ENCODE peak calls at places on chromosomes 3 and 15, in six cellular contexts. R, H, Q, K, V and M are unnamed samples.

GRCh38 chr3:39137435-39137936 is 15.9 kb downstream of the CSRNP1 start:
- DNase-seq in Q (no peak), H (no peak), V (no peak), R (no peak), K (no peak), M (no peak)

GRCh38 chr3:169634618-169635236 is 28.8 kb downstream of the MECOM start:
- DNase-seq in K (no peak), V (no peak), Q (no peak), H (peak; percentile 31), R (no peak), M (no peak)

GRCh38 chr15:68389936-68390790 is 41.8 kb downstream of the ITGA11 start:
- DNase-seq in H (no peak), R (no peak), V (peak; percentile 6), Q (peak; percentile 11), K (peak; percentile 68), M (peak; percentile 72)

GRCh38 chr3:188915137-188915536 is 256.6 kb upstream of the TPRG1 start:
- DNase-seq in Q (no peak), K (no peak), V (no peak), R (no peak), H (no peak), M (no peak)

GRCh38 chr3:118838871-118839270 is 195.8 kb downstream of the IGSF11 start:
- DNase-seq in V (no peak), R (no peak), Q (no peak), K (no peak), H (no peak), M (no peak)

GRCh38 chr3:138686771-138687221 is 78.2 kb downstream of the FAIM start:
- DNase-seq in R (no peak), K (no peak), V (no peak), H (peak; percentile 60), Q (no peak), M (no peak)

GRCh38 chr15:82093774-82094211 is 48.0 kb upstream of the MEX3B start:
- DNase-seq in H (no peak), V (no peak), Q (no peak), K (no peak), R (no peak), M (no peak)

GRCh38 chr15:57133127-57133968 is 214.9 kb downstream of the TCF12 start:
- DNase-seq in R (no peak), K (no peak), V (no peak), Q (no peak), H (peak; percentile 79), M (no peak)

GRCh38 chr15:97545799-97546198 is 414.7 kb upstream of the ARRDC4 start:
- DNase-seq in H (no peak), K (no peak), Q (no peak), V (no peak), R (no peak), M (no peak)

GRCh38 chr15:93418566-93418965 is 329.6 kb upstream of the RGMA start:
- DNase-seq in H (no peak), K (no peak), Q (no peak), R (no peak), V (no peak), M (no peak)

GRCh38 chr15:26102365-26102764 is 239.2 kb upstream of the ATP10A start:
- DNase-seq in Q (no peak), K (no peak), H (no peak), R (no peak), V (no peak), M (no peak)

GRCh38 chr3:45127130-45127822 is 18.9 kb downstream of the CDCP1 start:
- DNase-seq in Q (no peak), K (no peak), R (no peak), V (no peak), H (no peak), M (no peak)

GRCh38 chr3:157119369-157119951 is 40.5 kb downstream of the CCNL1 start:
- DNase-seq in V (no peak), K (no peak), Q (no peak), H (peak; percentile 85), R (no peak), M (no peak)

GRCh38 chr3:169822091-169822490 is 9.4 kb upstream of the LRRC34 start:
- DNase-seq in V (no peak), Q (no peak), R (no peak), K (no peak), H (no peak), M (no peak)

GRCh38 chr3:183829466-183829865 is 4.1 kb upstream of the MAP6D1 start:
- DNase-seq in V (no peak), Q (no peak), H (no peak), K (no peak), R (no peak), M (no peak)

GRCh38 chr3:7226393-7226792 is 365.5 kb downstream of the GRM7 start:
- DNase-seq in H (no peak), V (no peak), R (no peak), K (no peak), Q (no peak), M (no peak)

GRCh38 chr3:164155386-164155785 is 922.9 kb downstream of the SI start:
- DNase-seq in Q (no peak), K (no peak), V (no peak), H (no peak), R (no peak), M (no peak)

GRCh38 chr3:11637901-11638668 is 5.6 kb downstream of the VGLL4 start:
- DNase-seq in Q (no peak), H (no peak), V (no peak), R (no peak), K (peak; percentile 57), M (no peak)

GRCh38 chr3:43754316-43754715 is 63.6 kb downstream of the ABHD5 start:
- DNase-seq in Q (no peak), H (no peak), R (no peak), K (no peak), V (no peak), M (no peak)

GRCh38 chr3:146189519-146190173 is 28.7 kb upstream of the PLOD2 start:
- DNase-seq in R (no peak), Q (no peak), H (peak; percentile 27), K (no peak), V (peak; percentile 22), M (no peak)

GRCh38 chr3:197752107-197752506 is 2.4 kb downstream of the FYTTD1 start:
- DNase-seq in H (no peak), R (no peak), Q (no peak), V (no peak), K (no peak), M (no peak)

GRCh38 chr3:18774319-18774877 is 349.3 kb upstream of the SATB1 start:
- DNase-seq in Q (no peak), R (no peak), K (no peak), H (no peak), V (no peak), M (no peak)

GRCh38 chr3:63706321-63707085 is 54.0 kb downstream of the SNTN start:
- DNase-seq in Q (no peak), V (no peak), K (no peak), R (no peak), H (no peak), M (no peak)

GRCh38 chr3:52247455-52248164 is 2.1 kb downstream of the PPM1M start:
- DNase-seq in Q (no peak), K (no peak), H (no peak), V (no peak), R (no peak), M (no peak)

GRCh38 chr3:141228385-141228784 is 3.2 kb upstream of the PXYLP1 start:
- DNase-seq in H (no peak), Q (no peak), K (no peak), R (no peak), V (no peak), M (no peak)

GRCh38 chr3:57421336-57421735 is 122.8 kb downstream of the DNAH12 start:
- DNase-seq in V (no peak), H (no peak), K (no peak), Q (no peak), R (no peak), M (no peak)

GRCh38 chr15:84888639-84889038 is 4.2 kb downstream of the SLC28A1 start:
- DNase-seq in K (no peak), R (no peak), Q (no peak), H (no peak), V (no peak), M (no peak)

DNA sequence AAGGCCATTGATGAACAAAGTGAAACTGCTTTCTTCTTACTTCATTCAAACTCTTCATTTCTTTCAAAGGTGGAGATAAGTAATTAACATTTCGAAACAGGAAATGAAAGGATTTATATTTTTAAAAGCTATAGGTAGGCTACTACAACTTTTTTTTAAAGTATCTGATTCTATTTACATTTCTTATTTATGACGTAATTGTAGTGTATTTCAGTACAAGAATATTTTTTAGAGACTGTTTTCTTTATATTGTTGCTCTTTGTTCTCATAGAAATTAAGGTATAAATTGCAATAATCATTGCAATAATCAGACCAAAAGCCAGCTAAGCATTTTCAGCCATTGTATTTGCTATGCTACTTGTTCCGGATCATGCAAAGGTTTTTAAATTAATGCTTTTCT is 13.7 kb downstream of the ZFAND6 start:
- DNase-seq in K (no peak), V (no peak), R (no peak), Q (no peak), H (no peak), M (no peak)
- H3K4me1 ChIP-seq in K (peaks cover 72% of the 10 kb centered on the region), V (no peaks in the 10 kb centered on the region), R (peaks cover 74% of the 10 kb centered on the region), Q (peaks cover 9% of the 10 kb centered on the region), H (peaks cover 54% of the 10 kb centered on the region), M (peaks cover 43% of the 10 kb centered on the region)

GRCh38 chr3:72555714-72556113 is 292.5 kb downstream of the SHQ1 start:
- DNase-seq in K (no peak), R (no peak), V (no peak), H (no peak), Q (no peak), M (no peak)

GRCh38 chr3:72554689-72555088 is 293.6 kb downstream of the SHQ1 start:
- DNase-seq in Q (no peak), K (no peak), H (no peak), V (no peak), R (no peak), M (no peak)

GRCh38 chr3:72549819-72550581 is 298.2 kb downstream of the SHQ1 start:
- DNase-seq in H (no peak), K (no peak), V (no peak), R (no peak), Q (no peak), M (no peak)

GRCh38 chr3:72550582-72551262 is 297.5 kb downstream of the SHQ1 start:
- DNase-seq in R (no peak), V (no peak), H (no peak), Q (no peak), K (no peak), M (no peak)

GRCh38 chr3:72553298-72553697 is 294.9 kb downstream of the SHQ1 start:
- DNase-seq in R (no peak), Q (no peak), K (no peak), H (no peak), V (no peak), M (no peak)
- H3K27ac ChIP-seq in R (no peak overlapping the region), Q (no peak overlapping the region), K (no peak overlapping the region), H (no peak overlapping the region), V (no peak overlapping the region), M (no peak overlapping the region)

GRCh38 chr3:150268426-150269321 is 139.4 kb upstream of the TSC22D2 start:
- DNase-seq in V (no peak), Q (no peak), R (no peak), H (peak; percentile 11), K (no peak), M (no peak)
- TF ChIP-seq POLR2A in V (no peak), Q (no peak), R (no peak), H (no peak), K (no peak), M (no peak)

DNA sequence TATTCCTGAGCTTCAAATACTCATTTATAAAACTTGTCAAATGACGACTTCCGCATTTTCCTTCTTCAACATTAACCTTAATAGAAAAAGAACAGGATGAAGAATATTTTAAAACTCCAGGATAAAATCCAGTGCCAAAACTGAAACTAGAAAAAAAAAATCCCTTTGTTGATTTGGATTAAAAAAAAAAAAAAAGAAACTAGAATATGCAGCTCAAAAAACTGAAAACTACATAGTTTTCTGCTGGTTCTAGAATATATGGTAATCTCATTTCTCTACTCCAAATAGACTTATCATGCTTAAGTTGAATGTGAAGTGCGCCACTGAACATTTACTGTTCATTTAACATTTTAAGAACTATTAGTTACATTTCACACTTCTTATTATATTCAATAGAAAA is 6.0 kb downstream of the TRA2B start:
- DNase-seq in H (no peak), Q (no peak), K (no peak), R (no peak), V (no peak), M (no peak)
- H3K4me1 ChIP-seq in H (peaks cover 84% of the 10 kb centered on the region), Q (peaks cover 39% of the 10 kb centered on the region), K (peaks cover 95% of the 10 kb centered on the region), R (peaks cover 78% of the 10 kb centered on the region), V (peaks cover 20% of the 10 kb centered on the region), M (peaks cover 86% of the 10 kb centered on the region)